ENCODE peak calls at places on chromosomes 1 and 21, in ten cellular contexts. N is heart right ventricle, L is GM13977, Y is Calu3, K is sigmoid colon, T is prostate gland, H is H9, G is kidney epithelial cell, O is fibroblast of pulmonary artery, Q is breast epithelium. V is an unnamed sample.

GRCh38 chr1:231160851-231161710 is 777 bp upstream of the TRIM67 start:
- DNase-seq in N (no peak), L (no peak), Y (no peak), K (no peak), T (no peak), H (no peak), G (no peak), O (no peak), Q (no peak), V (no peak)

GRCh38 chr1:68136187-68136586 is 85.8 kb upstream of the DIRAS3 start:
- DNase-seq in N (no peak), L (no peak), Y (no peak), K (no peak), T (no peak), H (no peak), G (no peak), O (peak), Q (no peak), V (no peak)

GRCh38 chr1:78699813-78700212 is 50.2 kb downstream of the IFI44 start:
- DNase-seq in N (no peak), L (no peak), Y (no peak), K (no peak), T (no peak), H (no peak), G (no peak), O (no peak), Q (no peak), V (no peak)

GRCh38 chr1:30966690-30967369 is 58.3 kb upstream of the SDC3 start:
- DNase-seq in N (no peak), L (no peak), Y (no peak), K (no peak), T (no peak), H (no peak), G (no peak), O (peak), Q (no peak), V (no peak)

GRCh38 chr1:12016182-12016581 is 3.1 kb upstream of the MIIP start:
- DNase-seq in N (no peak), L (no peak), Y (no peak), K (no peak), T (no peak), H (no peak), G (no peak), O (no peak), Q (no peak), V (no peak)

GRCh38 chr1:189149547-189150375 is 1327.9 kb downstream of the BRINP3 start:
- DNase-seq in N (no peak), L (no peak), Y (peak), K (no peak), T (no peak), H (peak), G (no peak), O (no peak), Q (no peak), V (no peak)

GRCh38 chr1:28813931-28814465 is 2.0 kb downstream of the OPRD1 start:
- DNase-seq in N (no peak), L (no peak), Y (no peak), K (no peak), T (no peak), H (no peak), G (no peak), O (no peak), Q (no peak), V (no peak)

GRCh38 chr1:200628223-200628868 is 7.8 kb upstream of the KIF14 start:
- DNase-seq in N (no peak), L (peak), Y (no peak), K (no peak), T (no peak), H (no peak), G (no peak), O (no peak), Q (no peak), V (no peak)

GRCh38 chr1:41666991-41667631 is 182.6 kb upstream of the EDN2 start:
- DNase-seq in N (no peak), L (peak), Y (peak), K (no peak), T (peak), H (no peak), G (no peak), O (no peak), Q (no peak), V (peak)

GRCh38 chr1:167832693-167833092 is 81.2 kb downstream of the ADCY10 start:
- DNase-seq in N (no peak), L (no peak), Y (no peak), K (no peak), T (no peak), H (peak), G (no peak), O (no peak), Q (no peak), V (no peak)

GRCh38 chr21:46206163-46207005 is 22.1 kb upstream of the SPATC1L start:
- DNase-seq in N (no peak), L (no peak), Y (no peak), K (peak), T (no peak), H (no peak), G (no peak), O (no peak), Q (no peak), V (no peak)

GRCh38 chr1:43554444-43554992 is 23.8 kb downstream of the PTPRF start:
- DNase-seq in N (no peak), L (no peak), Y (peak), K (no peak), T (no peak), H (peak), G (no peak), O (peak), Q (no peak), V (no peak)

GRCh38 chr1:115330480-115331013 is 7.5 kb downstream of the NGF start:
- DNase-seq in N (no peak), L (no peak), Y (no peak), K (no peak), T (no peak), H (no peak), G (peak), O (peak), Q (no peak), V (peak)

GRCh38 chr1:24503870-24504523 is 1.4 kb downstream of the RCAN3 start:
- DNase-seq in N (no peak), L (no peak), Y (no peak), K (no peak), T (no peak), H (no peak), G (no peak), O (no peak), Q (no peak), V (no peak)

GRCh38 chr21:42864812-42865211 is 14.5 kb downstream of the WDR4 start:
- DNase-seq in N (no peak), L (no peak), Y (no peak), K (no peak), T (no peak), H (no peak), G (no peak), O (peak), Q (no peak), V (no peak)

GRCh38 chr1:215472723-215473122 is 94.4 kb upstream of the KCTD3 start:
- DNase-seq in N (no peak), L (no peak), Y (no peak), K (no peak), T (no peak), H (no peak), G (no peak), O (no peak), Q (no peak), V (no peak)

GRCh38 chr1:6143392-6143791 is 36.7 kb downstream of the CHD5 start:
- DNase-seq in N (no peak), L (no peak), Y (no peak), K (no peak), T (no peak), H (no peak), G (no peak), O (no peak), Q (no peak), V (no peak)

GRCh38 chr1:108016451-108016920 is 51.5 kb upstream of the VAV3 start:
- DNase-seq in N (no peak), L (no peak), Y (no peak), K (no peak), T (no peak), H (no peak), G (peak), O (peak), Q (no peak), V (no peak)

GRCh38 chr1:7679873-7680790 is 91.0 kb upstream of the VAMP3 start:
- DNase-seq in N (peak), L (peak), Y (peak), K (peak), T (peak), H (peak), G (no peak), O (peak), Q (no peak), V (no peak)

GRCh38 chr21:29219165-29219770 is 79.5 kb upstream of the BACH1 start:
- DNase-seq in N (no peak), L (no peak), Y (peak), K (no peak), T (peak), H (no peak), G (no peak), O (no peak), Q (no peak), V (no peak)

GRCh38 chr1:224067621-224068457 is 46.1 kb upstream of the FBXO28 start:
- DNase-seq in N (no peak), L (no peak), Y (no peak), K (no peak), T (no peak), H (no peak), G (peak), O (peak), Q (no peak), V (no peak)

GRCh38 chr1:218735436-218735835 is 390.3 kb downstream of the TGFB2 start:
- DNase-seq in N (no peak), L (no peak), Y (no peak), K (no peak), T (no peak), H (no peak), G (no peak), O (peak), Q (no peak), V (peak)

GRCh38 chr1:177871633-177872562 is 98.0 kb downstream of the SEC16B start:
- DNase-seq in N (no peak), L (no peak), Y (no peak), K (no peak), T (no peak), H (no peak), G (no peak), O (no peak), Q (no peak), V (no peak)

GRCh38 chr1:171152533-171152932 is 32.6 kb upstream of the FMO2 start:
- DNase-seq in N (peak), L (no peak), Y (no peak), K (no peak), T (no peak), H (no peak), G (no peak), O (no peak), Q (no peak), V (no peak)

GRCh38 chr1:205991237-205991636 is 12.0 kb downstream of the RAB7B start:
- DNase-seq in N (no peak), L (no peak), Y (no peak), K (no peak), T (no peak), H (no peak), G (no peak), O (peak), Q (no peak), V (no peak)

GRCh38 chr1:12279728-12280469 is 50.1 kb downstream of the VPS13D start:
- DNase-seq in N (no peak), L (no peak), Y (no peak), K (no peak), T (no peak), H (no peak), G (no peak), O (no peak), Q (no peak), V (no peak)

GRCh38 chr21:45990049-45990711 is 8.6 kb downstream of the COL6A1 start:
- DNase-seq in N (peak), L (no peak), Y (no peak), K (peak), T (no peak), H (no peak), G (no peak), O (no peak), Q (peak), V (no peak)

GRCh38 chr1:209769171-209769904 is 13.5 kb downstream of the TRAF3IP3 start:
- DNase-seq in N (peak), L (peak), Y (no peak), K (peak), T (no peak), H (no peak), G (peak), O (peak), Q (no peak), V (peak)

GRCh38 chr1:177746168-177746567 is 223.7 kb downstream of the SEC16B start:
- DNase-seq in N (no peak), L (no peak), Y (no peak), K (no peak), T (no peak), H (no peak), G (no peak), O (no peak), Q (no peak), V (no peak)

GRCh38 chr1:69911301-69911801 is 294.0 kb downstream of the LRRC40 start:
- DNase-seq in N (no peak), L (no peak), Y (no peak), K (no peak), T (no peak), H (no peak), G (no peak), O (peak), Q (no peak), V (peak)

GRCh38 chr1:87399264-87399663 is 70.6 kb downstream of the LMO4 start:
- DNase-seq in N (no peak), L (no peak), Y (peak), K (no peak), T (no peak), H (no peak), G (no peak), O (no peak), Q (no peak), V (no peak)

GRCh38 chr1:208174736-208175507 is 69.3 kb downstream of the PLXNA2 start:
- DNase-seq in N (no peak), L (no peak), Y (no peak), K (no peak), T (no peak), H (no peak), G (no peak), O (peak), Q (no peak), V (no peak)

GRCh38 chr1:10834770-10835412 is 38.4 kb upstream of the CASZ1 start:
- DNase-seq in N (no peak), L (no peak), Y (no peak), K (no peak), T (no peak), H (peak), G (no peak), O (no peak), Q (no peak), V (no peak)

GRCh38 chr1:60562715-60563114 is 489.1 kb upstream of the C1orf87 start:
- DNase-seq in N (no peak), L (no peak), Y (no peak), K (no peak), T (no peak), H (no peak), G (no peak), O (peak), Q (no peak), V (no peak)

GRCh38 chr1:232629250-232630046 is 485 bp downstream of the SIPA1L2 start:
- DNase-seq in N (peak), L (peak), Y (peak), K (peak), T (peak), H (peak), G (no peak), O (peak), Q (no peak), V (no peak)

GRCh38 chr21:15848632-15849031 is 118.8 kb downstream of the USP25 start:
- DNase-seq in N (no peak), L (no peak), Y (no peak), K (no peak), T (no peak), H (no peak), G (no peak), O (peak), Q (no peak), V (peak)

DNA sequence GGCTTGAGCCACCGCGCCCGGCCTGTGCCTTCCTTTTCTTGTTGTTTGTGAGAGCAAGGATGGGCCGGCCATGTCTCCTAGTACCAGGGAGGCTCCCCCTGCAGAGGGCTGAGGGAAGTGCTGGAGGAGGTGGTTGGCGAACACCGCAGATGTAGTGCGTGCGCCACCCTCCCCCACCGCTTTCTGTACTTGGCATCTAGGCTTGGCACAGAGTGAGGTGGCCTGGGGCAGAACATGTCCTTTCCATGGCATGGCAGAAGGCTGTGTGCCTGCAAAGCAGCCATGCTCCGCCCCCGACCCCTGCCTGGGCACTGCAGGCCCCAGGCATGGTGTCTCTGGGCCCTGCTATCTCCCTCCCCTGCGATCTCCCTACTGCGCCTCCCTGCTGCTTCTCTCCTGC is 30.7 kb downstream of the ALPL start:
- DNase-seq in N (peak), L (no peak), Y (peak), K (no peak), T (peak), H (peak), G (no peak), O (no peak), Q (peak), V (no peak)
- TF ChIP-seq CTCF in N (peak), L (no peak), Y (no peak), K (no peak), T (no peak), H (peak), G (peak), O (peak), Q (peak), V (peak)

GRCh38 chr1:14504517-14504916 is 94.0 kb upstream of the KAZN start:
- DNase-seq in N (no peak), L (no peak), Y (no peak), K (no peak), T (no peak), H (no peak), G (no peak), O (no peak), Q (no peak), V (no peak)

GRCh38 chr1:14507227-14507626 is 91.3 kb upstream of the KAZN start:
- DNase-seq in N (no peak), L (no peak), Y (no peak), K (no peak), T (no peak), H (no peak), G (no peak), O (no peak), Q (no peak), V (no peak)

GRCh38 chr1:14511281-14511680 is 87.2 kb upstream of the KAZN start:
- DNase-seq in N (no peak), L (no peak), Y (no peak), K (no peak), T (no peak), H (no peak), G (no peak), O (no peak), Q (no peak), V (no peak)

GRCh38 chr1:14511856-14512585 is 86.5 kb upstream of the KAZN start:
- DNase-seq in N (no peak), L (no peak), Y (no peak), K (no peak), T (no peak), H (no peak), G (no peak), O (no peak), Q (no peak), V (no peak)

GRCh38 chr1:14506471-14506870 is 92.0 kb upstream of the KAZN start:
- DNase-seq in N (no peak), L (no peak), Y (no peak), K (no peak), T (no peak), H (no peak), G (no peak), O (no peak), Q (no peak), V (no peak)
- TF ChIP-seq CTCF in N (no peak), L (no peak), Y (no peak), K (no peak), T (no peak), H (no peak), G (no peak), O (no peak), Q (no peak), V (no peak)

GRCh38 chr1:29912413-29912812 is 676.1 kb downstream of the PTPRU start:
- DNase-seq in N (no peak), L (no peak), Y (peak), K (peak), T (no peak), H (no peak), G (no peak), O (peak), Q (no peak), V (no peak)
- TF ChIP-seq CTCF in N (peak), L (peak), Y (peak), K (no peak), T (no peak), H (peak), G (peak), O (peak), Q (no peak), V (peak)

GRCh38 chr1:84020151-84020550 is 21.2 kb upstream of the TTLL7 start:
- DNase-seq in N (no peak), L (no peak), Y (peak), K (no peak), T (peak), H (no peak), G (no peak), O (no peak), Q (no peak), V (no peak)
- TF ChIP-seq CTCF in N (no peak), L (no peak), Y (no peak), K (no peak), T (no peak), H (no peak), G (no peak), O (no peak), Q (no peak), V (no peak)

DNA sequence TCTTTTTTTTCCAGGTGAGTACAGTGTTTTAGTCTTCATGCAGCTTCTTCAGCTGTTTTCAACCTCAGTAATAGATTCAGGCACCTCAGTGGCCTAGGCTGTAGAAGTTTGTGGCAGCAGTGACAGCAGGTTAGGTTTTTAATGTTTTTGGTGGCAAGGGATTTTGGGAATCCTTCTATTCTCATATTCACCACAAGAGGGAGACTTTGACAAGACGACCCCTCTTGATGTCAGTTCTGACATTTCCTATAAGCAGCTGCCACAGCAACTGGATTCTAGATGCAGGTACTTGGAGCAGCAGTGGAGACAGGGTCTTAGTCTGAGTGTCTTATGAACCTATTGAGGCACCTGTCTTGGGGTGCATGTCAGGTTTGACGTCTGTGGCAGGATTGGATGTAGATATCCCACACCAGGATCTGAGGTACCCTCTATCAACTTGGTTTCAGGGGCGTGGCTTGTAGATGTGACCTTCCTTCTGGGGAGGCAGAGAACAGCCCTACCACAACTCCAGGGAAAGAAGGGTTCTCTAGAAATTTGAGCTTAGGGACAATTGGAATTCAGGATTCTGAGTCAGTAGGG is 1104.2 kb upstream of the TMPRSS15 start:
- DNase-seq in N (no peak), L (no peak), Y (no peak), K (no peak), T (no peak), H (no peak), G (no peak), O (peak), Q (no peak), V (no peak)
- TF ChIP-seq CTCF in N (no peak), L (no peak), Y (no peak), K (no peak), T (no peak), H (peak), G (peak), O (peak), Q (no peak), V (no peak)

DNA sequence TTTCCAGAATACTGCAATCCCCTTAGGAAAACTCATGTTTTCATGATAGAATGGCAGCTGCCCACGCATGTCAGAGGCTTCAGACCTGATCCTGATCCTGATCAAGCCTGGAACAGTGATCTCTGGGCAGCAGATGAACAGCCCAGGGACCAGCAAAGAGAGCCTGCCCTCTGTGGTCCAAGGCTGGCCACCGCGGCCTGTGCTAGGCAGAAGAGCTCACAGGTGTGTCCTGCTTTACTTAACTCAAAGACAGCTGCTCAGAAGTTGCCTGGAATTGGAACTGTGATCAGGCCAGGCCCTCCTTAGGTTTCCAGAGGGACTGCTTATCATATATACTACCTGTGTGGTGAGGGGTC is 21.2 kb upstream of the BCAR3 start:
- DNase-seq in N (no peak), L (no peak), Y (peak), K (no peak), T (no peak), H (no peak), G (no peak), O (no peak), Q (no peak), V (no peak)
- TF ChIP-seq CTCF in N (no peak), L (no peak), Y (no peak), K (no peak), T (no peak), H (no peak), G (no peak), O (peak), Q (no peak), V (peak)